ENCODE peak calls at places on chromosomes 4 and X, in five cellular contexts. R, M, W, E and Z are unnamed samples.

GRCh38 chrX:71604141-71604540 is 14.2 kb downstream of the CXCR3 start:
- DNase-seq in R (no peak), M (no peak), W (no peak), E (no peak), Z (no peak)

GRCh38 chrX:119885554-119886428 is 9.9 kb upstream of the AKAP14 start:
- DNase-seq in R (peak; percentile 72), M (no peak), W (peak; percentile 4), E (no peak), Z (no peak)

GRCh38 chr4:134365852-134366251 is 164.3 kb upstream of the PABPC4L start:
- DNase-seq in R (peak; percentile 30), M (no peak), W (no peak), E (no peak), Z (no peak)

GRCh38 chrX:40088803-40089540 is 8.8 kb downstream of the BCOR start:
- DNase-seq in R (no peak), M (no peak), W (no peak), E (no peak), Z (peak; percentile 51)

GRCh38 chr4:116838609-116839008 is 246.8 kb downstream of the TRAM1L1 start:
- DNase-seq in R (no peak), M (no peak), W (no peak), E (no peak), Z (no peak)

GRCh38 chr4:183507928-183508327 is 3.1 kb downstream of the ING2 start:
- DNase-seq in R (peak; percentile 14), M (no peak), W (no peak), E (no peak), Z (no peak)

GRCh38 chr4:15874671-15875070 is 63.9 kb downstream of the FGFBP1 start:
- DNase-seq in R (no peak), M (no peak), W (no peak), E (no peak), Z (no peak)

GRCh38 chr4:108622022-108622421 is 1.6 kb downstream of the RPL34 start:
- DNase-seq in R (no peak), M (no peak), W (no peak), E (no peak), Z (no peak)

GRCh38 chr4:143399113-143399949 is 62.7 kb downstream of the GAB1 start:
- DNase-seq in R (peak; percentile 25), M (no peak), W (no peak), E (no peak), Z (peak; percentile 28)

GRCh38 chrX:56978172-56978571 is 17.2 kb downstream of the SPIN3 start:
- DNase-seq in R (peak; percentile 46), M (no peak), W (peak; percentile 5), E (no peak), Z (peak; percentile 50)

DNA sequence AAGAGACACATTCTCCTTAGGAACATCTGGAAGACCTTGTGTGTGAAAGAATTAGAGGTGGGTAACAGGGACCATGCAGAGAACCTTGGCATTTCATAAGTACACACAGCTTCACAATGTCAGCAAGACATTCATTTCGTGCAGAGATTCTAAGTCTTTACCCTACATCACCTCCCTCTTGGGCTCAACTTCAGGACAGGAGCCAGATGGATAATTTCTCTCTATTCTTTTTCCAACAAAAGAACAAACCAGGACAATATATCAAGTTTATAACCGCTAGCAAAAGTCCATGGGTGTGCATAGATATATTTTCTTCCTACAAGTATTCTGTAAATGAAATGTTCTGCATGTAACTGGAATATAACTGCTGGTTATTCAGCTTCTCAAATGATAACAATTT is 458.0 kb upstream of the INTU start:
- DNase-seq in R (no peak), M (no peak), W (no peak), E (no peak), Z (no peak)
- H3K4me1 ChIP-seq in R (no peaks in the 10 kb centered on the region), M (no peaks in the 10 kb centered on the region), W (no peaks in the 10 kb centered on the region), E (no peaks in the 10 kb centered on the region), Z (peaks cover 7% of the 10 kb centered on the region)

GRCh38 chr4:57065730-57066482 is 44.3 kb downstream of the IGFBP7 start:
- DNase-seq in R (peak; percentile 51), M (no peak), W (no peak), E (no peak), Z (no peak)

GRCh38 chr4:57063518-57063917 is 46.7 kb downstream of the IGFBP7 start:
- DNase-seq in R (no peak), M (no peak), W (no peak), E (no peak), Z (no peak)

GRCh38 chr4:57064120-57064519 is 46.1 kb downstream of the IGFBP7 start:
- DNase-seq in R (peak; percentile 51), M (no peak), W (no peak), E (no peak), Z (no peak)

GRCh38 chr4:57068237-57068981 is 41.8 kb downstream of the IGFBP7 start:
- DNase-seq in R (no peak), M (no peak), W (no peak), E (no peak), Z (no peak)

GRCh38 chr4:57064811-57065711 is 45.1 kb downstream of the IGFBP7 start:
- DNase-seq in R (peak; percentile 83), M (peak; percentile 28), W (peak; percentile 45), E (no peak), Z (no peak)
- H3K4me3 ChIP-seq in R (peak overlapping the region; percentile 22), M (no peak overlapping the region), W (peak overlapping the region; percentile 4), E (no peak overlapping the region), Z (no peak overlapping the region)

GRCh38 chr4:151716324-151716723 is 44.5 kb downstream of the GATB start:
- DNase-seq in R (no peak), M (no peak), W (no peak), E (no peak), Z (no peak)
- H3K4me1 ChIP-seq in R (no peaks in the 10 kb centered on the region), M (no peaks in the 10 kb centered on the region), W (peaks cover 11% of the 10 kb centered on the region), E (no peaks in the 10 kb centered on the region), Z (no peaks in the 10 kb centered on the region)

DNA sequence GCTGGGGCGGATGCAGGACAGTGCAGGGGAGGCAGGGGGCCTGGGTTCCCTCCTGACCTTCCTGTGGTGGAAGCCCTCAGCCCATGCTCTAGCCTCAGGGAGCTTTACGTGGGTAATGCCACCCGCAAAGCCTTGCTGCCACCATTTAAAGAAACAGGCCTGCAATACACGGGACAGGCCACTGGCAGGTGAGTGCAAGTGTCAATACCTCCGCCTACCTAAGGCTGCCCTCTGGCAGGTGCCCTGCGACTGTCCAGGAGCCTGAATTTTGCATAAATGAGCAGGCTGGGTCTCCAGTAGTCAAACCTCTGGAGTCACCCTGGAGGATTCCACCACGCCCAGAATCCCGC is 5.9 kb downstream of the CRMP1 start:
- DNase-seq in R (no peak), M (no peak), W (no peak), E (no peak), Z (no peak)
- H3K4me3 ChIP-seq in R (peak overlapping the region; percentile 49), M (peak overlapping the region; percentile 47), W (no peak overlapping the region), E (no peak overlapping the region), Z (peak overlapping the region; percentile 74)

GRCh38 chr4:8244001-8244757 is 25.4 kb upstream of the HTRA3 start:
- DNase-seq in R (no peak), M (no peak), W (no peak), E (no peak), Z (no peak)
- H3K4me1 ChIP-seq in R (peaks cover 25% of the 10 kb centered on the region), M (peaks cover 22% of the 10 kb centered on the region), W (peaks cover 34% of the 10 kb centered on the region), E (no peaks in the 10 kb centered on the region), Z (peaks cover 2% of the 10 kb centered on the region)